ENCODE peak calls at places on chromosomes 4 and X, in four cellular contexts. K is BE2C; I is NCI-H1417; A is effector memory CD8-positive, alpha-beta T cell. C is an unnamed sample.

GRCh38 chr4:30716671-30717207 is 3.4 kb upstream of the PCDH7 start:
- DNase-seq in K (peak; percentile 50), I (no peak), A (no peak), C (no peak)

GRCh38 chr4:83558693-83559092 is 22.8 kb downstream of the GPAT3 start:
- DNase-seq in K (no peak), I (no peak), A (no peak), C (no peak)

GRCh38 chr4:101064541-101065180 is 282.7 kb downstream of the PPP3CA start:
- DNase-seq in K (no peak), I (no peak), A (no peak), C (no peak)

GRCh38 chr4:164251257-164251656 is 502.7 kb upstream of the SMIM31 start:
- DNase-seq in K (no peak), I (no peak), A (no peak), C (no peak)

GRCh38 chr4:142846729-142847606 is 867 bp upstream of the INPP4B start:
- DNase-seq in K (peak; percentile 8), I (peak; percentile 50), A (peak; percentile 36), C (peak; percentile 33)

GRCh38 chr4:108849611-108850406 is 87.0 kb upstream of the ETNPPL start:
- DNase-seq in K (no peak), I (peak; percentile 4), A (no peak), C (no peak)

GRCh38 chrX:940691-941090 is 271.8 kb downstream of the CRLF2 start:
- DNase-seq in K (no peak), I (no peak), A (no peak), C (no peak)

GRCh38 chrX:136310411-136310810 is 9.6 kb downstream of the ADGRG4 start:
- DNase-seq in K (peak; percentile 22), I (no peak), A (no peak), C (no peak)

GRCh38 chrX:137600769-137601168 is 34.8 kb downstream of the ZIC3 start:
- DNase-seq in K (no peak), I (no peak), A (no peak), C (no peak)

GRCh38 chrX:44306336-44306735 is 37.1 kb downstream of the EFHC2 start:
- DNase-seq in K (no peak), I (no peak), A (no peak), C (no peak)

GRCh38 chr4:177740563-177740962 is 298.3 kb upstream of the AGA start:
- DNase-seq in K (no peak), I (no peak), A (no peak), C (no peak)

GRCh38 chr4:1459664-1460511 is 53.6 kb upstream of the NKX1-1 start:
- DNase-seq in K (no peak), I (no peak), A (no peak), C (no peak)

GRCh38 chr4:22999419-22999818 is 306.7 kb downstream of the GBA3 start:
- DNase-seq in K (no peak), I (no peak), A (no peak), C (no peak)

GRCh38 chr4:152935661-152936445 is at the start of gene FHDC1:
- DNase-seq in K (peak; percentile 60), I (peak; percentile 62), A (no peak), C (peak; percentile 82)

GRCh38 chr4:1843852-1844251 is 12.1 kb downstream of the LETM1 start:
- DNase-seq in K (no peak), I (no peak), A (no peak), C (no peak)

GRCh38 chr4:7158991-7159390 is 33.3 kb upstream of the SORCS2 start:
- DNase-seq in K (no peak), I (no peak), A (no peak), C (no peak)

GRCh38 chr4:92100980-92101379 is 202.8 kb upstream of the GRID2 start:
- DNase-seq in K (no peak), I (no peak), A (no peak), C (no peak)

GRCh38 chr4:94410678-94411206 is 41.0 kb upstream of the PDLIM5 start:
- DNase-seq in K (peak; percentile 50), I (peak; percentile 19), A (no peak), C (no peak)

GRCh38 chrX:16528620-16529019 is 121.3 kb upstream of the S100G start:
- DNase-seq in K (no peak), I (no peak), A (peak; percentile 1), C (no peak)

GRCh38 chr4:38868055-38868965 is 704 bp downstream of the FAM114A1 start:
- DNase-seq in K (peak; percentile 10), I (no peak), A (no peak), C (no peak)

GRCh38 chr4:168877779-168878491 is 132.1 kb downstream of the CBR4 start:
- DNase-seq in K (peak; percentile 69), I (no peak), A (peak; percentile 3), C (peak; percentile 59)

GRCh38 chr4:3527914-3528876 is 4.0 kb downstream of the LRPAP1 start:
- DNase-seq in K (no peak), I (no peak), A (no peak), C (no peak)

GRCh38 chrX:38627683-38628082 is 66.3 kb downstream of the TSPAN7 start:
- DNase-seq in K (peak; percentile 23), I (no peak), A (no peak), C (peak; percentile 84)

GRCh38 chrX:134470013-134470412 is 10.0 kb downstream of the HPRT1 start:
- DNase-seq in K (no peak), I (no peak), A (no peak), C (no peak)

GRCh38 chr4:16261313-16261878 is 35.1 kb upstream of the TAPT1 start:
- DNase-seq in K (no peak), I (no peak), A (no peak), C (no peak)

GRCh38 chr4:127997534-127998388 is 32.6 kb downstream of the ABHD18 start:
- DNase-seq in K (no peak), I (no peak), A (no peak), C (peak; percentile 6)

GRCh38 chrX:67614006-67614405 is 70.2 kb downstream of the AR start:
- DNase-seq in K (no peak), I (no peak), A (no peak), C (no peak)

GRCh38 chr4:14092741-14093140 is 465.2 kb upstream of the BOD1L1 start:
- DNase-seq in K (no peak), I (no peak), A (no peak), C (no peak)

GRCh38 chr4:111323496-111323895 is 700.6 kb upstream of the PITX2 start:
- DNase-seq in K (no peak), I (no peak), A (no peak), C (no peak)

GRCh38 chr4:174086829-174087799 is 196.4 kb downstream of the FBXO8 start:
- DNase-seq in K (no peak), I (no peak), A (no peak), C (no peak)

GRCh38 chrX:68999931-69000330 is 165.3 kb downstream of the PJA1 start:
- DNase-seq in K (no peak), I (no peak), A (no peak), C (no peak)

GRCh38 chr4:89737888-89738287 is 99.1 kb downstream of the SNCA start:
- DNase-seq in K (no peak), I (no peak), A (no peak), C (no peak)

GRCh38 chr4:10454726-10455125 is 2.5 kb downstream of the ZNF518B start:
- DNase-seq in K (no peak), I (no peak), A (no peak), C (no peak)

GRCh38 chrX:39238017-39238416 is 436.8 kb downstream of the MID1IP1 start:
- DNase-seq in K (no peak), I (no peak), A (no peak), C (no peak)

GRCh38 chr4:174749091-174749490 is 80.0 kb downstream of the GLRA3 start:
- DNase-seq in K (no peak), I (no peak), A (no peak), C (no peak)

GRCh38 chr4:102541708-102542107 is 40.5 kb downstream of the NFKB1 start:
- DNase-seq in K (no peak), I (no peak), A (no peak), C (peak; percentile 6)

GRCh38 chr4:156146581-156146980 is 192.9 kb upstream of the CTSO start:
- DNase-seq in K (no peak), I (no peak), A (no peak), C (no peak)

GRCh38 chr4:159319027-159319426 is 216.1 kb downstream of the RAPGEF2 start:
- DNase-seq in K (no peak), I (no peak), A (no peak), C (no peak)

GRCh38 chr4:139735381-139736256 is 70.0 kb downstream of the MGST2 start:
- DNase-seq in K (peak; percentile 85), I (no peak), A (no peak), C (no peak)